ENCODE peak calls at places on chromosomes 11 and 22, in four cellular contexts. F, Y, X and Z are unnamed samples.
A peak's percentile ranks its signal among the peaks of the same experiment; 100 is the strongest.

GRCh38 chr11:45756384-45757010 is 48.5 kb upstream of the SLC35C1 start:
- DNase-seq in F (no peak), Y (no peak), X (no peak), Z (no peak)

GRCh38 chr11:64638017-64638664 is 47.1 kb downstream of the SLC22A12 start:
- DNase-seq in F (no peak), Y (no peak), X (peak; percentile 18), Z (peak; percentile 73)

GRCh38 chr11:117415358-117415896 is 87.8 kb downstream of the CEP164 start:
- DNase-seq in Y (no peak), X (no peak), F (no peak), Z (no peak)

GRCh38 chr11:11020747-11021149 is 162.9 kb upstream of the ZBED5 start:
- DNase-seq in Y (no peak), X (peak; percentile 48), F (peak; percentile 32), Z (no peak)

GRCh38 chr22:43994006-43994405 is 30.1 kb upstream of the PARVB start:
- DNase-seq in Y (no peak), X (no peak), F (no peak), Z (no peak)

GRCh38 chr22:38172016-38172431 is 9.6 kb downstream of the PLA2G6 start:
- DNase-seq in X (no peak), Y (peak; percentile 22), F (no peak), Z (no peak)

GRCh38 chr22:49011769-49012598 is 815.7 kb downstream of the BRD1 start:
- DNase-seq in Y (no peak), F (no peak), X (no peak), Z (no peak)

GRCh38 chr11:69075421-69076128 is 26.8 kb downstream of the TPCN2 start:
- DNase-seq in F (peak; percentile 81), Y (no peak), X (peak; percentile 100), Z (no peak)

GRCh38 chr22:46963672-46964545 is 201.5 kb downstream of the TBC1D22A start:
- DNase-seq in X (no peak), F (no peak), Y (no peak), Z (no peak)

GRCh38 chr11:71453021-71453910 is at the start of gene NADSYN1:
- DNase-seq in X (peak; percentile 99), Y (peak; percentile 97), F (peak; percentile 98), Z (peak; percentile 99)

GRCh38 chr11:68927280-68928107 is 23.8 kb downstream of the IGHMBP2 start:
- DNase-seq in Y (peak; percentile 66), F (no peak), X (no peak), Z (no peak)

GRCh38 chr11:63945482-63946163 is 6.8 kb downstream of the NAA40 start:
- DNase-seq in F (peak; percentile 87), X (peak; percentile 91), Y (peak; percentile 62), Z (peak; percentile 83)

GRCh38 chr11:62437616-62438015 is 18.8 kb downstream of the SCGB1A1 start:
- DNase-seq in F (no peak), Y (no peak), X (no peak), Z (no peak)
- H3K9me2 ChIP-seq in F (no peaks in the 10 kb centered on the region), Y (no peaks in the 10 kb centered on the region), X (no peaks in the 10 kb centered on the region), Z (no peaks in the 10 kb centered on the region)

DNA sequence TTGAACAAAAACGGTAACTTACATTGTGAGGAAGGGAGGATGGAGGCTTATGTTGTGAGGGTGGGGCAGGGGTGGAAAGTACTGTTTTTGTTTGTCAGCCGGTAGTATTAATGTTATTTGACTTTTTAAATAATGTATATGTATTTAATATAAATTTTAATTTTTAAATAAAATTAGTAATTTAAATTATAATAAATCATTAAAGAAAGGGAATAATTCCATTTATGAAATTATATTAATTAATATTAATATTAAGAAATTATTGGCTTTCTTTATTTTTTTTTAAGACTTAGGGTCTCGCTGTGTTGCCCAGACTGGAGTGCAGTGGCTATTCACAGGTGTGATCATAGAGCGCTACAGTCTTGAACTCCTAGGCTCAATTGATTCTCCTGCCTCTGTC is 24.0 kb upstream of the TNRC6B start:
- DNase-seq in X (no peak), F (no peak), Y (no peak), Z (no peak)
- H3K9me2 ChIP-seq in X (no peaks in the 10 kb centered on the region), F (no peaks in the 10 kb centered on the region), Y (no peaks in the 10 kb centered on the region), Z (no peaks in the 10 kb centered on the region)

GRCh38 chr11:18699269-18699596 is 654 bp downstream of the TMEM86A start:
- DNase-seq in Y (no peak), F (no peak), X (peak; percentile 42), Z (no peak)
- H3K9me2 ChIP-seq in Y (no peaks in the 10 kb centered on the region), F (no peaks in the 10 kb centered on the region), X (no peaks in the 10 kb centered on the region), Z (no peaks in the 10 kb centered on the region)

GRCh38 chr11:132901638-132902610 is 630.4 kb downstream of the OPCML start:
- DNase-seq in Y (no peak), F (no peak), X (peak; percentile 26), Z (no peak)

GRCh38 chr11:132895340-132895739 is 637.0 kb downstream of the OPCML start:
- DNase-seq in X (peak; percentile 18), F (no peak), Y (no peak), Z (peak; percentile 24)

GRCh38 chr11:132894598-132894997 is 637.7 kb downstream of the OPCML start:
- DNase-seq in Y (no peak), X (no peak), F (no peak), Z (peak; percentile 56)

GRCh38 chr11:132898021-132898420 is 634.3 kb downstream of the OPCML start:
- DNase-seq in F (no peak), X (no peak), Y (no peak), Z (no peak)
- H3K9me2 ChIP-seq in F (no peaks in the 10 kb centered on the region), X (no peaks in the 10 kb centered on the region), Y (no peaks in the 10 kb centered on the region), Z (no peaks in the 10 kb centered on the region)

GRCh38 chr11:132904566-132904965 is 627.7 kb downstream of the OPCML start:
- DNase-seq in F (no peak), X (no peak), Y (no peak), Z (no peak)

GRCh38 chr11:132904091-132904490 is 628.2 kb downstream of the OPCML start:
- DNase-seq in F (no peak), X (no peak), Y (no peak), Z (no peak)

GRCh38 chr11:132898676-132899075 is 633.6 kb downstream of the OPCML start:
- DNase-seq in Y (no peak), X (no peak), F (no peak), Z (no peak)
- H3K9me2 ChIP-seq in Y (no peaks in the 10 kb centered on the region), X (no peaks in the 10 kb centered on the region), F (no peaks in the 10 kb centered on the region), Z (no peaks in the 10 kb centered on the region)

GRCh38 chr11:120717623-120718022 is 206.1 kb downstream of the GRIK4 start:
- DNase-seq in X (no peak), Y (no peak), F (no peak), Z (no peak)

GRCh38 chr11:120720760-120721159 is 209.2 kb downstream of the GRIK4 start:
- DNase-seq in Y (no peak), X (no peak), F (no peak), Z (no peak)

GRCh38 chr11:120719348-120719747 is 207.8 kb downstream of the GRIK4 start:
- DNase-seq in Y (no peak), X (peak; percentile 40), F (no peak), Z (peak; percentile 33)

GRCh38 chr11:120717042-120717441 is 205.5 kb downstream of the GRIK4 start:
- DNase-seq in F (no peak), X (no peak), Y (no peak), Z (no peak)

GRCh38 chr11:120718171-120718570 is 206.6 kb downstream of the GRIK4 start:
- DNase-seq in F (no peak), Y (no peak), X (no peak), Z (no peak)
- H3K9me2 ChIP-seq in F (no peaks in the 10 kb centered on the region), Y (no peaks in the 10 kb centered on the region), X (no peaks in the 10 kb centered on the region), Z (no peaks in the 10 kb centered on the region)

DNA sequence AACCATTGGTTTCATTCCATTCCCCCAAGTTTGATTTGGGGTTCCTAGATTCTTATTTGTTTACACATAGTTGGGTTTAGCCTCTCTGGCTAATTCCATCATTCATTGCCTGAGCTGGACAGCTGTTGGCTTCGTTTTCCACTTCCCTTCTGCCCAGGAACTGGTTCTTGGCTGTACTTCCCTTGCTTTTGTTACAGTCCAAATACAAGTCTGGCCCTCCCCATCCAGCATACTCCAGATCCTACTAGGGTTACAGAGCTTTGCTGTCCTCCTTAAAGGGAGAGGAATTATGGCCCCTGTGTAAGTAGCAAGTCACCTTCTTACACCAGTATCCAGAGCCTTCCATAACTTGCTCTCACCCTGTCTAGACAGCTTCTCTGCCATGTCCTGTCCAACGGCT is 356.3 kb downstream of the FAT3 start:
- DNase-seq in X (no peak), Y (no peak), F (no peak), Z (no peak)
- H3K9me2 ChIP-seq in X (no peaks in the 10 kb centered on the region), Y (no peaks in the 10 kb centered on the region), F (no peaks in the 10 kb centered on the region), Z (no peaks in the 10 kb centered on the region)